ENCODE peak calls at places on chromosomes 3 and 15, in six cellular contexts. P is H1, L is HCT116, F is K562, N is SK-N-SH, X is HepG2. Q is an unnamed sample.

GRCh38 chr3:177942911-177943310 is 593.3 kb upstream of the KCNMB2 start:
- DNase-seq in F (no peak), N (no peak), P (no peak), X (no peak), L (no peak), Q (no peak)

GRCh38 chr3:195060531-195061385 is 210.2 kb downstream of the XXYLT1 start:
- DNase-seq in X (no peak), F (no peak), L (no peak), N (peak), P (no peak), Q (no peak)

GRCh38 chr15:79307251-79307650 is 3.7 kb upstream of the TMED3 start:
- DNase-seq in L (no peak), P (no peak), X (no peak), F (no peak), N (no peak), Q (no peak)

GRCh38 chr3:185864767-185865166 is 39.9 kb upstream of the IGF2BP2 start:
- DNase-seq in F (no peak), N (no peak), P (no peak), X (no peak), L (no peak), Q (no peak)

GRCh38 chr3:42177068-42177800 is 86.1 kb downstream of the TRAK1 start:
- DNase-seq in P (no peak), L (no peak), F (no peak), N (no peak), X (no peak), Q (no peak)

GRCh38 chr15:99925661-99926461 is 192.6 kb upstream of the LYSMD4 start:
- DNase-seq in P (peak), N (peak), X (no peak), L (peak), F (peak), Q (peak)

GRCh38 chr3:14862661-14863230 is 44.0 kb downstream of the FGD5 start:
- DNase-seq in N (no peak), F (no peak), L (no peak), P (no peak), X (no peak), Q (no peak)

GRCh38 chr3:146589899-146590508 is 15.1 kb downstream of the PLSCR5 start:
- DNase-seq in F (peak), P (no peak), X (peak), L (peak), N (peak), Q (peak)

GRCh38 chr15:90184786-90185704 is 16.1 kb upstream of the SEMA4B start:
- DNase-seq in P (peak), F (peak), X (peak), L (no peak), N (peak), Q (peak)

GRCh38 chr15:29952245-29952644 is 130.0 kb upstream of the TJP1 start:
- DNase-seq in N (peak), L (no peak), P (no peak), X (no peak), F (no peak), Q (no peak)

GRCh38 chr3:197878427-197878826 is 71.6 kb upstream of the RPL35A start:
- DNase-seq in N (no peak), L (no peak), P (no peak), F (no peak), X (no peak), Q (no peak)

GRCh38 chr3:54865316-54865715 is 62.5 kb downstream of the LRTM1 start:
- DNase-seq in X (no peak), L (no peak), F (no peak), N (no peak), P (no peak), Q (no peak)

GRCh38 chr3:86923071-86923476 is 67.9 kb downstream of the VGLL3 start:
- DNase-seq in N (no peak), L (no peak), X (no peak), F (no peak), P (no peak), Q (no peak)

GRCh38 chr15:55224892-55225291 is 28.2 kb upstream of the RSL24D1 start:
- DNase-seq in L (no peak), P (no peak), X (no peak), F (no peak), N (no peak), Q (no peak)

GRCh38 chr3:31532587-31533168 is at the start of gene STT3B:
- DNase-seq in X (peak), N (peak), P (no peak), L (peak), F (peak), Q (peak)

GRCh38 chr3:170007031-170007663 is 30.6 kb upstream of the GPR160 start:
- DNase-seq in P (no peak), F (no peak), L (no peak), N (no peak), X (peak), Q (no peak)

GRCh38 chr3:157767602-157768001 is 264.4 kb upstream of the VEPH1 start:
- DNase-seq in P (no peak), N (no peak), L (no peak), X (no peak), F (no peak), Q (no peak)

GRCh38 chr3:170731281-170731680 is 138.7 kb downstream of the RPL22L1 start:
- DNase-seq in F (no peak), X (no peak), P (no peak), N (no peak), L (no peak), Q (no peak)

GRCh38 chr15:43204016-43204901 is 16.6 kb downstream of the EPB42 start:
- DNase-seq in L (peak), N (peak), X (peak), P (peak), F (peak), Q (peak)

GRCh38 chr3:52059781-52060180 is 3.4 kb upstream of the DUSP7 start:
- DNase-seq in X (no peak), N (no peak), P (no peak), F (no peak), L (no peak), Q (no peak)

GRCh38 chr3:98901032-98901464 is 447 bp downstream of the DCBLD2 start:
- DNase-seq in F (peak), L (no peak), P (peak), X (peak), N (peak), Q (peak)

GRCh38 chr15:29676961-29677402 is 145.3 kb downstream of the TJP1 start:
- DNase-seq in N (peak), P (no peak), L (no peak), F (no peak), X (no peak), Q (no peak)

GRCh38 chr15:25803541-25803940 is 59.6 kb downstream of the ATP10A start:
- DNase-seq in F (no peak), P (no peak), X (no peak), N (no peak), L (no peak), Q (no peak)

GRCh38 chr15:34436956-34437442 is 609 bp downstream of the GOLGA8A start:
- DNase-seq in X (peak), L (no peak), P (no peak), N (peak), F (peak), Q (peak)

GRCh38 chr15:89118481-89118989 is 30.3 kb downstream of the ABHD2 start:
- DNase-seq in L (no peak), N (no peak), X (no peak), F (no peak), P (no peak), Q (no peak)

GRCh38 chr3:197830308-197830966 is 39.4 kb downstream of the LRCH3 start:
- DNase-seq in N (no peak), P (no peak), F (no peak), X (no peak), L (no peak), Q (no peak)

GRCh38 chr15:85854345-85855097 is 59.8 kb upstream of the KLHL25 start:
- DNase-seq in N (peak), X (peak), L (peak), F (peak), P (peak), Q (peak)

GRCh38 chr15:70791248-70791647 is 27.9 kb upstream of the UACA start:
- DNase-seq in L (no peak), P (no peak), F (no peak), N (no peak), X (no peak), Q (no peak)

GRCh38 chr3:102466001-102466400 is 31.2 kb downstream of the ZPLD1 start:
- DNase-seq in L (peak), P (no peak), N (no peak), F (no peak), X (no peak), Q (peak)

GRCh38 chr3:12267380-12268030 is 21.4 kb upstream of the PPARG start:
- DNase-seq in L (no peak), N (no peak), P (no peak), X (no peak), F (no peak), Q (no peak)

GRCh38 chr15:52054381-52054780 is 35.4 kb downstream of the MAPK6 start:
- DNase-seq in P (no peak), X (peak), N (no peak), L (no peak), F (no peak), Q (no peak)

GRCh38 chr15:59333401-59334062 is 39.1 kb downstream of the MYO1E start:
- DNase-seq in F (no peak), P (no peak), X (no peak), L (no peak), N (no peak), Q (no peak)

GRCh38 chr3:133549565-133549964 is 23.9 kb upstream of the CDV3 start:
- DNase-seq in N (no peak), P (no peak), L (no peak), F (no peak), X (no peak), Q (no peak)

GRCh38 chr3:8278448-8278847 is 223.2 kb upstream of the LMCD1 start:
- DNase-seq in X (no peak), L (peak), F (no peak), N (no peak), P (no peak), Q (peak)

GRCh38 chr3:12662593-12663310 is 1.2 kb downstream of the RAF1 start:
- DNase-seq in N (peak), F (peak), P (no peak), X (no peak), L (no peak), Q (peak)

GRCh38 chr3:183253364-183253960 is 409 bp downstream of the B3GNT5 start:
- DNase-seq in F (peak), L (no peak), P (peak), X (no peak), N (peak), Q (no peak)

GRCh38 chr3:56751056-56751455 is 50.7 kb downstream of the ARHGEF3 start:
- DNase-seq in L (no peak), X (no peak), N (no peak), F (no peak), P (no peak), Q (no peak)

GRCh38 chr3:56748663-56749231 is 53.0 kb downstream of the ARHGEF3 start:
- DNase-seq in P (no peak), L (no peak), F (no peak), X (peak), N (no peak), Q (no peak)

GRCh38 chr3:56758539-56758981 is 43.2 kb downstream of the ARHGEF3 start:
- DNase-seq in N (peak), X (peak), F (no peak), L (peak), P (no peak), Q (peak)

GRCh38 chr3:56754753-56755365 is 46.9 kb downstream of the ARHGEF3 start:
- DNase-seq in F (no peak), L (no peak), P (no peak), X (no peak), N (no peak), Q (no peak)

GRCh38 chr3:56753206-56753605 is 48.5 kb downstream of the ARHGEF3 start:
- DNase-seq in X (no peak), N (no peak), L (no peak), F (no peak), P (no peak), Q (no peak)
- TF ChIP-seq JUND in X (no peak), N (no peak), L (no peak), F (no peak), P (no peak), Q (no peak)

DNA sequence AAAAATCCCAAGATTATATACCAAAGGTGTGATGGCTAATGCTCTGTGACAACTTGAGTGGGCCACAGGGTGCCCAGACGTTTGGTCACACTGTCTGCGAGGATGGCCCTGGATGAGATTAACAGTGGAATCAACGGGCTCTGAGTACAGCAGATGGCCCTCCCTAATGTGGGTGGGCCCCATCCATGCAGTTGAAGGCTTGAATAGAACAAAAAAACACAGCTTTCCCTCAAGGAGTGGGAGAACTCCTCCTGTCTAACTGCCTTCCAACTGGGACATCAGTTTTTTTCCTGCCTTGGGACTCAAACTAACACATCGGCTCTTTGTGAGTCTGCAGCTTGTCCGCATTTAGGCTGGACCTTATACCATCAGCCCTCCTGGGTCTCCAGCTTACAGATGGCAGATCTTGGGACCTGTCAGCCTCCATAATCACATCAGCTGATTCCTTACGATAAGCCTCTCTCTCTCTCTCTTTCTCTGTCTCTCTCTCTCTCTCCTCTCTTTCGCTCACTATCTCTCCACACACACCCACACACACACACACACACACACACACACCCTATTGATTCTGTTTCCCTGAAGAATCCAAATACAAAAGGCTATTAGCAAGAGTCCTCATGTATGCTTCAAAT is 20.8 kb downstream of the FAM174B start:
- DNase-seq in F (no peak), X (no peak), L (no peak), N (no peak), P (peak), Q (no peak)
- TF ChIP-seq JUND in F (no peak), X (no peak), L (no peak), N (no peak), P (no peak), Q (no peak)

GRCh38 chr3:149494022-149494758 is 19.7 kb downstream of the TM4SF4 start:
- DNase-seq in X (peak), N (peak), P (peak), F (peak), L (peak), Q (peak)
- TF ChIP-seq JUND in X (no peak), N (no peak), P (no peak), F (no peak), L (no peak), Q (no peak)

GRCh38 chr3:140386357-140387100 is 291.3 kb upstream of the TRIM42 start:
- DNase-seq in X (peak), L (no peak), P (no peak), F (no peak), N (no peak), Q (peak)

GRCh38 chr3:140387244-140387643 is 290.6 kb upstream of the TRIM42 start:
- DNase-seq in L (no peak), F (no peak), X (no peak), P (no peak), N (no peak), Q (no peak)

GRCh38 chr3:140384028-140384771 is 293.7 kb upstream of the TRIM42 start:
- DNase-seq in X (no peak), F (no peak), N (no peak), L (no peak), P (no peak), Q (no peak)

GRCh38 chr3:140388525-140388924 is 289.3 kb upstream of the TRIM42 start:
- DNase-seq in P (no peak), L (no peak), F (no peak), N (no peak), X (no peak), Q (no peak)

DNA sequence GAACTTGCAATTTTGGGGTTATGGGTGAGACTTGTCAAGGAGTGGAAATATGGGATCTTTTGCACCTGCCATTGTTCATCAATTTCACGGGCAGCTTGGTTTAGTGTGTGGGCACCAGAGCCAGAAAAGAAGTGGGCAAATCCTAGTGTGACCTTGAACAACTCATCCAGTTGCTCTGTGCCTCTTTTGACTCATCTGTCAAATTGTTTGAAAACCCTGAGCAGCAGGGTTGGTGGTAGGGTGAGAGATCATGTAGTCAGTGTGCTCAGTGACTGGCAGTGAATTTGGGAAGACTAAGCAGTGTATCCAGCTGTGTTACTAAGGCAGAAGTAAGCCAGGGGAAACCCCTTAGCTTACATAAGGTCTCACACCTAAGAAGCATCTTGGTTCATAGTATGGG is 293.0 kb upstream of the TRIM42 start:
- DNase-seq in X (no peak), P (no peak), F (no peak), L (no peak), N (no peak), Q (no peak)
- TF ChIP-seq JUND in X (no peak), P (no peak), F (no peak), L (no peak), N (no peak), Q (no peak)

DNA sequence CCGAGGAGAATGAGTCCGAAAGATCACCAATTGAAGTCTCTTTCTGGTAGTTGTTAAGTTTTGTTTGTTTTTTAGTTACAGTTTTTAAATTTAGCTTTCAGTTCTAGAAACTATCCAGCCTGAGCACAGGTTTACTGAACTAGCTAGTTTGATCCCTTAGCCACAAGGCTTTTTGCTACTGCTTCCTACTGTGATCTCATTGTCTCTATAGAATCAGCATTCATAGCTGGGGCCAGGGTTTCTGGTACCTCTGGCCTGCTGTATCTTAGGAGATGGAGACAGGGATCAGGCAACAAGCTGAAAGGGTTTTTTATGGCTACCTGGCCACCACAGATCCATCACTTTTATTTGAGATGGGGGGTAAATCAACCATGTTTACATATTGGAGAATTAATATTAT is 37.0 kb downstream of the GOLM2 start:
- DNase-seq in N (no peak), F (no peak), L (no peak), X (no peak), P (no peak), Q (no peak)
- TF ChIP-seq JUND in N (no peak), F (no peak), L (no peak), X (no peak), P (no peak), Q (no peak)